ENCODE peak calls at places on chromosomes 11 and 22, in six cellular contexts. One of them, this sample, is unnamed.
A peak's percentile ranks its signal among the peaks of the same experiment; 100 is the strongest.

GRCh38 chr11:1226981-1227550 is 4.2 kb downstream of the MUC5B start:
- DNase-seq in HCT116: no peak
- DNase-seq in SK-N-SH: peak; percentile 77
- DNase-seq in HepG2: no peak
- DNase-seq in H1: no peak
- DNase-seq in K562: peak; percentile 24
- DNase-seq in this sample: no peak

GRCh38 chr11:64238076-64238475 is 2.8 kb upstream of the FKBP2 start:
- DNase-seq in K562: no peak
- DNase-seq in H1: no peak
- DNase-seq in HepG2: no peak
- DNase-seq in HCT116: no peak
- DNase-seq in SK-N-SH: no peak
- DNase-seq in this sample: no peak

GRCh38 chr11:119896387-119897045 is 167.5 kb upstream of the NECTIN1 start:
- DNase-seq in H1: no peak
- DNase-seq in HCT116: no peak
- DNase-seq in SK-N-SH: no peak
- DNase-seq in K562: no peak
- DNase-seq in HepG2: no peak
- DNase-seq in this sample: no peak

GRCh38 chr11:125276635-125277008 is 112.1 kb downstream of the PKNOX2 start:
- DNase-seq in K562: no peak
- DNase-seq in HepG2: no peak
- DNase-seq in SK-N-SH: no peak
- DNase-seq in H1: no peak
- DNase-seq in HCT116: no peak
- DNase-seq in this sample: no peak

GRCh38 chr11:65639623-65640482 is 2.0 kb downstream of the SIPA1 start:
- DNase-seq in K562: no peak
- DNase-seq in SK-N-SH: no peak
- DNase-seq in HepG2: no peak
- DNase-seq in HCT116: no peak
- DNase-seq in H1: no peak
- DNase-seq in this sample: no peak

GRCh38 chr11:96065379-96065778 is 141.5 kb upstream of the MTMR2 start:
- DNase-seq in HCT116: no peak
- DNase-seq in H1: no peak
- DNase-seq in K562: no peak
- DNase-seq in HepG2: no peak
- DNase-seq in SK-N-SH: no peak
- DNase-seq in this sample: no peak

GRCh38 chr11:126561327-126561893 is 205.9 kb downstream of the ST3GAL4 start:
- DNase-seq in K562: peak; percentile 54
- DNase-seq in SK-N-SH: no peak
- DNase-seq in HepG2: peak; percentile 34
- DNase-seq in H1: peak; percentile 46
- DNase-seq in HCT116: no peak
- DNase-seq in this sample: no peak

GRCh38 chr11:69080361-69080973 is 31.7 kb downstream of the TPCN2 start:
- DNase-seq in H1: no peak
- DNase-seq in HepG2: no peak
- DNase-seq in SK-N-SH: no peak
- DNase-seq in K562: no peak
- DNase-seq in HCT116: no peak
- DNase-seq in this sample: no peak

GRCh38 chr11:134532921-134533421 is 120.9 kb upstream of the B3GAT1 start:
- DNase-seq in K562: no peak
- DNase-seq in HepG2: no peak
- DNase-seq in H1: no peak
- DNase-seq in HCT116: no peak
- DNase-seq in SK-N-SH: no peak
- DNase-seq in this sample: no peak

GRCh38 chr11:86632499-86633269 is 39.7 kb downstream of the ME3 start:
- DNase-seq in H1: peak; percentile 39
- DNase-seq in SK-N-SH: peak; percentile 8
- DNase-seq in K562: peak; percentile 18
- DNase-seq in HCT116: peak; percentile 68
- DNase-seq in HepG2: peak; percentile 28
- DNase-seq in this sample: peak; percentile 98

GRCh38 chr11:117072517-117073218 is 25.6 kb downstream of the SIK3 start:
- DNase-seq in K562: peak; percentile 68
- DNase-seq in SK-N-SH: no peak
- DNase-seq in H1: no peak
- DNase-seq in HepG2: peak; percentile 93
- DNase-seq in HCT116: peak; percentile 91
- DNase-seq in this sample: peak; percentile 91

GRCh38 chr11:70233511-70233919 is 30.4 kb downstream of the FADD start:
- DNase-seq in H1: no peak
- DNase-seq in HCT116: peak; percentile 98
- DNase-seq in K562: peak; percentile 60
- DNase-seq in SK-N-SH: no peak
- DNase-seq in HepG2: peak; percentile 58
- DNase-seq in this sample: peak; percentile 98

GRCh38 chr11:86987687-86988086 is 32.5 kb upstream of the FZD4 start:
- DNase-seq in SK-N-SH: no peak
- DNase-seq in HCT116: no peak
- DNase-seq in HepG2: no peak
- DNase-seq in H1: no peak
- DNase-seq in K562: no peak
- DNase-seq in this sample: no peak

GRCh38 chr11:112826788-112827187 is 134.4 kb upstream of the NCAM1 start:
- DNase-seq in HepG2: no peak
- DNase-seq in HCT116: no peak
- DNase-seq in H1: no peak
- DNase-seq in K562: no peak
- DNase-seq in SK-N-SH: no peak
- DNase-seq in this sample: no peak

GRCh38 chr22:46053563-46054090 is 76.7 kb upstream of the WNT7B start:
- DNase-seq in HCT116: no peak
- DNase-seq in K562: no peak
- DNase-seq in H1: no peak
- DNase-seq in SK-N-SH: peak; percentile 94
- DNase-seq in HepG2: no peak
- DNase-seq in this sample: no peak

GRCh38 chr22:43643362-43643761 is 168.7 kb downstream of the EFCAB6 start:
- DNase-seq in H1: no peak
- DNase-seq in SK-N-SH: no peak
- DNase-seq in HCT116: no peak
- DNase-seq in K562: no peak
- DNase-seq in HepG2: no peak
- DNase-seq in this sample: no peak

GRCh38 chr11:8906629-8907028 is 4.4 kb upstream of the AKIP1 start:
- DNase-seq in SK-N-SH: no peak
- DNase-seq in HCT116: peak; percentile 49
- DNase-seq in K562: no peak
- DNase-seq in H1: no peak
- DNase-seq in HepG2: no peak
- DNase-seq in this sample: peak; percentile 66

GRCh38 chr11:61923166-61924015 is 6.0 kb upstream of the RAB3IL1 start:
- DNase-seq in SK-N-SH: peak; percentile 61
- DNase-seq in HepG2: peak; percentile 87
- DNase-seq in H1: no peak
- DNase-seq in K562: peak; percentile 88
- DNase-seq in HCT116: no peak
- DNase-seq in this sample: no peak

DNA sequence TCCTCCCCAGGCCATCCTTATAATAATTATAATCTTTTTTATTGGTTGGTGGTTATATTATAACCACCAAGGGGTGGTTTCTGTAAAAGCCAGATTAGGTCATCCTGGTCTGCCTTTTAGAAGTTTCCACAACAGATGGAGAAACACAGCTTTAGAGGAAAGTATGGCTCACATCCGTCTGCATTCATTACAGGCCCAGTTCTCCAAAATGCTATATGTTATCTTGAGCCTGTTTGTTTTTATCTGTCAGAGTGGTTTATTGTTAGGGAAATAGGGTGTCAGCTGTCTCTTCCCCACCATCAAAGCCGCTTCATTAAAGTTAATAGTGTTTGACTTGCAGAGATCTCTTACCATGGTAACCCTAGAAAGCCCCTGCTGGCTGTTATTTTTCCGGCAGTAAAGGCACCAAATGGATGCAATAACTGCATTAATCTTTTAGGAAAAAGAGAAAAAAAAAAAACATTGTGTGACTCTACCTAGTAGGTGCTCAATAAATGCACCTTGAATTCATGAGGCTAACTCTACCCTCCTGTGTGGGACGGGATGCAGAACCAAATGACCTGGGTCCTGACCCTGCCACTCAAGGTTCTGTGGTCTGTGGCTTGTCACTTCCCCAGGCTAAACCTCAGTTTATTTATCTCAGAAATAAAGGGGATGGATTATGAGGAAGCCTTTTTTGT is 118.4 kb downstream of the WT1 start:
- DNase-seq in HCT116: no peak
- DNase-seq in H1: no peak
- DNase-seq in SK-N-SH: no peak
- DNase-seq in HepG2: no peak
- DNase-seq in K562: no peak
- DNase-seq in this sample: no peak
- TF ChIP-seq CTCF in HCT116: no peak
- TF ChIP-seq CTCF in H1: no peak
- TF ChIP-seq CTCF in SK-N-SH: no peak
- TF ChIP-seq CTCF in HepG2: no peak
- TF ChIP-seq CTCF in K562: no peak
- TF ChIP-seq CTCF in this sample: no peak

GRCh38 chr11:13009921-13010736 is 1.0 kb downstream of the RASSF10 start:
- DNase-seq in HepG2: no peak
- DNase-seq in SK-N-SH: peak; percentile 68
- DNase-seq in HCT116: no peak
- DNase-seq in K562: no peak
- DNase-seq in H1: peak; percentile 17
- DNase-seq in this sample: no peak
- TF ChIP-seq SIN3A in HepG2: no peak
- TF ChIP-seq SIN3A in SK-N-SH: no peak
- TF ChIP-seq SIN3A in HCT116: no peak
- TF ChIP-seq SIN3A in K562: no peak
- TF ChIP-seq SIN3A in H1: no peak
- TF ChIP-seq SIN3A in this sample: no peak

GRCh38 chr11:93727985-93728791 is 13.1 kb downstream of the TAF1D start:
- DNase-seq in H1: no peak
- DNase-seq in K562: no peak
- DNase-seq in HCT116: no peak
- DNase-seq in SK-N-SH: no peak
- DNase-seq in HepG2: no peak
- DNase-seq in this sample: no peak
- TF ChIP-seq POLR2AphosphoS5 in H1: peak; percentile 79
- TF ChIP-seq POLR2AphosphoS5 in K562: peak; percentile 56
- TF ChIP-seq POLR2AphosphoS5 in HCT116: peak; percentile 53
- TF ChIP-seq POLR2AphosphoS5 in SK-N-SH: peak; percentile 23
- TF ChIP-seq POLR2AphosphoS5 in HepG2: peak; percentile 5
- TF ChIP-seq POLR2AphosphoS5 in this sample: peak; percentile 73

DNA sequence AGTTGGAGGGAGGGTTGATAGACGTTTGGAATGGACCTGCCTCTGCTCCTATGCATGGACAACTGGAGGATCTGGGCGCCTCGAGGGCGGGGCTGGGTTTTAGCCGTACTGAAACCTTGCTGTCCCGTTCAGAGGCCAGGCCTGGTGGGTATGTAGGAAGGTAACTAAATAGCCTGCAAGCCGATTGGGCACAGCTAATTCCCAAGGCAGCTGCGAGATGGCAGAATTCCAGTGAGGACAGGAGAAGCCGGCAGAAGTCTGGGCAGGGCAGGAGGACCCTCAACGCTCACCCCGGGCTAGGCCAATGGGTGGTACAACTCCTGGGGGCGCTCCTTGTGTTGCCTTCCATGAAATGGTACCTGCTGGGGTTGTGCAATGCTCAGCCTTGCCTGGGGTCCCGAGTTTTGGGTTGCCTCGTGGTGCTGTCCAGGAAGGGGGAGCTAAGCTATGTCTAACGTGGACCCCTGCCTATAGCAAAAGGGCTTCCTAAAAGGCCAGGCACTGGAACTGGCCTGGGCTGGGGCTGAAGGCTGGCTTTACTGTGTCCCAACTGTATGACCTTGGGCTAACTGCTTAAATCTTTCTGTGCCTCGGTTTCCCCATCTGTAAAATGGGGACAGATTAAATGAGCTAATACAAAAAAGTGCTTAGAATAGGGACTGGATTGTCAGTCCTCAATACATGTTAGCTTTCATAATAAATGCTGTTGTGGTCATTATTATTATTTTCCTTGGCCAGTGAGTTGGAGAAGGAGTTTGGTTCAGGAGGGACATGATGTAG is 30.1 kb upstream of the CD82 start:
- DNase-seq in K562: no peak
- DNase-seq in HepG2: no peak
- DNase-seq in HCT116: no peak
- DNase-seq in H1: no peak
- DNase-seq in SK-N-SH: no peak
- DNase-seq in this sample: no peak
- TF ChIP-seq CTCF in K562: no peak
- TF ChIP-seq CTCF in HepG2: no peak
- TF ChIP-seq CTCF in HCT116: no peak
- TF ChIP-seq CTCF in H1: no peak
- TF ChIP-seq CTCF in SK-N-SH: no peak
- TF ChIP-seq CTCF in this sample: no peak

GRCh38 chr11:34640050-34640971 is 19.4 kb downstream of the EHF start:
- DNase-seq in SK-N-SH: no peak
- DNase-seq in HCT116: no peak
- DNase-seq in H1: no peak
- DNase-seq in HepG2: peak; percentile 94
- DNase-seq in K562: no peak
- DNase-seq in this sample: no peak
- TF ChIP-seq SIN3A in SK-N-SH: no peak
- TF ChIP-seq SIN3A in HCT116: no peak
- TF ChIP-seq SIN3A in H1: no peak
- TF ChIP-seq SIN3A in HepG2: no peak
- TF ChIP-seq SIN3A in K562: no peak
- TF ChIP-seq SIN3A in this sample: no peak

GRCh38 chr11:130434521-130435223 is 6.3 kb upstream of the ADAMTS8 start:
- DNase-seq in HCT116: peak; percentile 68
- DNase-seq in SK-N-SH: peak; percentile 78
- DNase-seq in K562: peak; percentile 80
- DNase-seq in H1: no peak
- DNase-seq in HepG2: peak; percentile 63
- DNase-seq in this sample: peak; percentile 85
- TF ChIP-seq POLR2AphosphoS5 in HCT116: no peak
- TF ChIP-seq POLR2AphosphoS5 in SK-N-SH: no peak
- TF ChIP-seq POLR2AphosphoS5 in K562: no peak
- TF ChIP-seq POLR2AphosphoS5 in H1: no peak
- TF ChIP-seq POLR2AphosphoS5 in HepG2: no peak
- TF ChIP-seq POLR2AphosphoS5 in this sample: no peak

GRCh38 chr11:132858203-132858602 is 674.1 kb downstream of the OPCML start:
- DNase-seq in SK-N-SH: no peak
- DNase-seq in H1: peak; percentile 64
- DNase-seq in HCT116: no peak
- DNase-seq in K562: no peak
- DNase-seq in HepG2: no peak
- DNase-seq in this sample: no peak
- TF ChIP-seq CTCF in SK-N-SH: no peak
- TF ChIP-seq CTCF in H1: peak; percentile 61
- TF ChIP-seq CTCF in HCT116: no peak
- TF ChIP-seq CTCF in K562: no peak
- TF ChIP-seq CTCF in HepG2: no peak
- TF ChIP-seq CTCF in this sample: no peak

DNA sequence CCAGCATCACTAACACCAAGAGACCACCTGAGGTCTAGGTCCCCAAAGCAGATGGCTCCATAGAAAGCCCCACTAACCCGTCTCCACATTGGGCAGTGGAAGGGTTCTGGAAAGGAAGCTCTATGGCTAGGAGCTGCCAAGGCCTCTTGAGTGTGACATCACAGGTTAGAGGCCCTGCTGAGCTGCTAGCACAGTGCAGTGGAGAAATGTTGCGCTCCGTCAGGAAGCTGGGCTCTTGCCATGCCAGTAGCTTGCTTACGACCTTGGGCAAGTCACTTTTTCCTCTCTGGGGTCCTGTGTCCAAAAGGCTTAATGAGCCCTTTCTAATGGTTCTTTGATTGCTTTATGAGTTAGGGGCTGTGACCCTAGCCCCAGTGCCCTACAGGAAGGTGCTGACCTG is 10.6 kb downstream of the PIK3IP1 start:
- DNase-seq in SK-N-SH: no peak
- DNase-seq in HCT116: no peak
- DNase-seq in HepG2: no peak
- DNase-seq in H1: no peak
- DNase-seq in K562: no peak
- DNase-seq in this sample: no peak
- TF ChIP-seq SIN3A in SK-N-SH: no peak
- TF ChIP-seq SIN3A in HCT116: no peak
- TF ChIP-seq SIN3A in HepG2: no peak
- TF ChIP-seq SIN3A in H1: no peak
- TF ChIP-seq SIN3A in K562: no peak
- TF ChIP-seq SIN3A in this sample: no peak